ENCODE peak calls at places on chromosomes 12 and 14, in eight cellular contexts. G is HepG2, T is HCT116, H is H1, Z is SK-N-SH, K is A549, X is GM12878, U is K562. E is an unnamed sample.

GRCh38 chr14:91019673-91020072 is 40.8 kb downstream of the RPS6KA5 start:
- DNase-seq in X (no peak), K (no peak), U (no peak), T (no peak), H (no peak), G (no peak), Z (no peak), E (no peak)

GRCh38 chr14:100879194-100879593 is 24.3 kb downstream of the RTL1 start:
- DNase-seq in H (no peak), G (no peak), T (no peak), U (no peak), Z (no peak), K (no peak), X (no peak), E (no peak)

GRCh38 chr14:69674546-69675245 is 63.3 kb downstream of the SUSD6 start:
- DNase-seq in U (no peak), T (no peak), X (no peak), K (no peak), H (no peak), Z (no peak), G (no peak), E (no peak)

GRCh38 chr14:75274899-75275569 is 3.6 kb upstream of the FOS start:
- DNase-seq in T (no peak), K (no peak), Z (no peak), X (peak), U (no peak), G (no peak), H (no peak), E (peak)

GRCh38 chr12:49092086-49092815 is 2.4 kb downstream of the DHH start:
- DNase-seq in T (no peak), G (peak), K (peak), H (peak), X (no peak), Z (peak), U (peak), E (peak)

GRCh38 chr12:53820503-53820902 is 68.7 kb upstream of the CISTR start:
- DNase-seq in H (no peak), X (no peak), U (no peak), Z (no peak), K (peak), G (no peak), T (no peak), E (peak)

GRCh38 chr12:109759076-109759420 is 45.4 kb downstream of the FAM222A start:
- DNase-seq in U (no peak), Z (peak), H (no peak), T (no peak), X (no peak), G (no peak), K (no peak), E (no peak)

GRCh38 chr12:84995646-84996045 is 40.4 kb downstream of the TSPAN19 start:
- DNase-seq in H (no peak), U (no peak), K (no peak), X (no peak), G (no peak), Z (no peak), T (no peak), E (peak)

GRCh38 chr14:92443741-92444140 is 69.8 kb upstream of the RIN3 start:
- DNase-seq in H (no peak), K (no peak), T (no peak), Z (no peak), U (no peak), X (no peak), G (no peak), E (no peak)

GRCh38 chr12:28527631-28528249 is 337.5 kb downstream of the CCDC91 start:
- DNase-seq in U (no peak), T (no peak), Z (no peak), H (no peak), G (no peak), K (no peak), X (no peak), E (no peak)

GRCh38 chr14:76837524-76837923 is 11.3 kb downstream of the LRRC74A start:
- DNase-seq in G (no peak), U (no peak), Z (no peak), X (no peak), T (no peak), K (no peak), H (no peak), E (no peak)

GRCh38 chr12:94941440-94941862 is 62.0 kb downstream of the NDUFA12 start:
- DNase-seq in T (no peak), U (peak), K (no peak), G (no peak), X (no peak), H (no peak), Z (peak), E (peak)

GRCh38 chr12:1935242-1935641 is 16.8 kb upstream of the CACNA2D4 start:
- DNase-seq in H (peak), X (no peak), U (no peak), G (no peak), T (no peak), Z (peak), K (no peak), E (no peak)

GRCh38 chr12:39277416-39277815 is 165.5 kb downstream of the KIF21A start:
- DNase-seq in T (no peak), H (no peak), G (no peak), U (no peak), K (no peak), X (no peak), Z (no peak), E (no peak)

GRCh38 chr14:73721101-73721821 is 7.1 kb upstream of the PNMA1 start:
- DNase-seq in H (no peak), X (no peak), T (no peak), K (no peak), G (no peak), Z (peak), U (no peak), E (no peak)

GRCh38 chr12:42744539-42745156 is 155.1 kb upstream of the PRICKLE1 start:
- DNase-seq in K (no peak), U (no peak), X (no peak), T (no peak), G (no peak), Z (no peak), H (no peak), E (no peak)
- TF ChIP-seq RAD21 in K (no peak), U (no peak), X (no peak), T (no peak), G (no peak), Z (no peak), H (no peak), E (no peak)

DNA sequence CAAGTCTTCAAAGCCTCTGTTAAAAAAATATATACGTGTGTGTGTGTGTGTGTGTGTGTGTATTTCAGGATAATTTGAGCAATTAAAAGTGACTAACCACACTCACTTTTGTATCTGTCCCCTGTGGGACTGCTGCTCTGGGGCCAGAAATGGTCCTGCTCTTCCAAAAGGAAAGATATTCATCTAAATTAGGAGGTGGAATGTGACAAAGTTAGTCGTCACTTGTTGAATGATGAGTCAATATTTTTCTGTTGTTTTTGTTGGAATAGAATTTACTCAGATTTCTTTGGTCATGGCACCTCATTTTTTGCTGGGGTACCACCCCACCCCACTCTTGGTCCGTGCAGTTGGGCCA is 576.8 kb upstream of the TBX3 start:
- DNase-seq in T (no peak), U (no peak), G (no peak), K (no peak), H (no peak), Z (no peak), X (no peak), E (no peak)
- H3K4me2 ChIP-seq in T (no peak), U (no peak), G (no peak), K (no peak), H (no peak), Z (no peak), X (no peak), E (no peak)

GRCh38 chr12:101743724-101744472 is 4.6 kb upstream of the SYCP3 start:
- DNase-seq in X (peak), G (no peak), K (no peak), H (no peak), T (no peak), U (no peak), Z (no peak), E (no peak)

GRCh38 chr12:101745481-101745880 is 6.2 kb upstream of the SYCP3 start:
- DNase-seq in H (no peak), G (no peak), U (no peak), X (no peak), Z (no peak), K (no peak), T (no peak), E (no peak)

GRCh38 chr12:101748907-101749306 is 9.6 kb upstream of the SYCP3 start:
- DNase-seq in Z (no peak), X (no peak), K (no peak), G (no peak), U (no peak), H (no peak), T (no peak), E (no peak)

GRCh38 chr12:101747695-101748094 is 8.4 kb upstream of the SYCP3 start:
- DNase-seq in K (no peak), U (no peak), Z (no peak), H (no peak), X (no peak), G (no peak), T (no peak), E (no peak)

DNA sequence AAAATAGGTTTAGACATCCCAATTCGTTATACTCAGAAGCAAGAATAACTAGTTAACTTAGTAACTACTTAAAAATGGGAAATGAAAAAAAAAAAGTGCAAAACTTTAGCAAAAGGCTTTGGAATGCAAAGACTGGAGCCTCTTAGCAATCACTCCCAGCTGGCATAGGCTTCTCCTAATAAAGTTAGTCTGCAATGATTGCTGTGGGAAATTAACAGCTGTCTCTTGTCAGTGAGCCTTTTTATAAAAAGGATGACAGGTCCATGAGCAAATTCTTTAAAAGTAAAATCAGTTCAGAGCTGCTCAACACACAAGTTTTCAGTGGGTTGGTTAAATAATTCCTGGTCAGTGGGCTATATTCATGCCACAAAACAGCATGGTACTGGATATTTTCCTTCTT is 7.4 kb upstream of the SYCP3 start:
- DNase-seq in Z (no peak), U (no peak), G (no peak), H (no peak), K (no peak), X (no peak), T (no peak), E (peak)
- TF ChIP-seq RAD21 in Z (no peak), U (no peak), G (no peak), H (no peak), K (no peak), X (no peak), T (no peak), E (no peak)

DNA sequence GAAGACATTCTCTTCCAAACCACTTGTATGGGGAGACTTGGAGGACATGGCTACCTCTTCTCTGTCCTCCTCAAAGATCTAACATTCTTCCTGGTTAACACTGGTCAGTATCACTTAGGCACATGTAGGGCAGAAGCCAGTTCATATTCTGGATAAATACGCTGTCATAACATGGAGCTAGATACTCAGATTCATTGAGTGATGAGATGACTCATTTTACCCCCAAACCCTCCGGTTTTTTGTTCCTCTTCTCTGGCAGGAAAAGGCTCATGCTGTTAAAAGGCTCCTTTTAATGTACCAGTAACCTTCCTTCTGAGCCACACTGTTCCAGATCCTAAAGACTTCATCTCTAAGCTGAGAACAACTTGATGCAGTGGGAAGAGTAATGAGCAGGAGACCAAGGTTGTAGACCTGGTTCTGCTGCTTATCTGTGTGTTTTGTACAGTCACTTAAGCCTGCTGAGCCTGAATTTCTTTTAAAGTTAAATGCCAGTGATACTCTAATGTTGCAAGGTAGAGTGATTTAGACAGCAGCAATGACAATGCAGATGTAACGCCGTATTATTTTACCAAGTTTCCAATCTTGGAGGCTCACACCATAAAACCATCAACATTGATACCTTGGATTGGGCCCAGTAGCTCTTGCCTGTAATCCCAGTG is 57.3 kb upstream of the ELK3 start:
- DNase-seq in Z (no peak), U (no peak), X (no peak), T (no peak), K (no peak), G (no peak), H (no peak), E (peak)
- H3K4me2 ChIP-seq in Z (peak), U (no peak), X (no peak), T (no peak), K (no peak), G (no peak), H (no peak), E (no peak)

GRCh38 chr12:65840793-65841670 is 16.7 kb downstream of the HMGA2 start:
- DNase-seq in X (no peak), Z (no peak), K (no peak), G (no peak), T (no peak), H (no peak), U (no peak), E (no peak)

DNA sequence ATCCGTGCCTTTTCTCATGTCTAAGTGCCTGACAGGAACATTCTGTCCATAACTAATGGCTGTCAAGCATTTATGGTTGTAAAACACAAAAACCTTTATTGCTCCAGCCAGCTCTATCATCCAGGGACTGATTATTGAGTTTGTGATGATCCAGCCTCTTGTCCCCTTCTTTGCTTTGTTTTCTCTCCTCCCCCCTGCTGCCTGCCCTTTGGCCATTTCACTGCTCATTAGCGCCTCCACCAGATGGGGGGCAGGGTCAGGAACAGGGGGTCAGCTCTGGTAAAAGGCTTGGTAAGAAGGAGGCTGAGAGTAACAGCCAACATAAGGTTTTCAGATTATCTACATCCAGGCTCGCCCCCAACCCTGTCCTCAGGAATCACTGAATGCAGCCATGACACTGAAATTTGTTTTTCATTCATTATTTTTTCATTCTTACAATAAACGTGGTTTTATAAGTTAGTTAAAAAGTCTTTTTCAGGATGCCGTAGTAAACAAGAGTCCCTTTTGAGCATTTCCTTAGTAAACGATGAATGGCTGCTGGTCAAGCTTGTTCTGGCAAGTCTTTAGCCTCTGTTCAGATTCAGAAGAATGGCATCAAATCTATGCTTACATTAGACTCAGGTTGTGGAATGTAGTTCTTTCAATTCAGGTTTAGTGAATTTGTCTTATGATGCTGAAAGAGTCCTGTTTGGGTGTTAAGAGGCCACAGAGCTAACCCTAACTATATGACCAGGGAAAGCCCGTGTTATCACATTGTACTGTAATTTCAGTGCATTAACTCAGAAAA is 21.7 kb downstream of the HMGA2 start:
- DNase-seq in Z (no peak), G (no peak), H (peak), U (no peak), K (no peak), X (no peak), T (no peak), E (peak)
- TF ChIP-seq RAD21 in Z (no peak), G (no peak), H (peak), U (no peak), K (no peak), X (peak), T (no peak), E (no peak)

E was measured in IMR-90.